ENCODE peak calls at places on chromosomes 3 and 15, in five cellular contexts. One of them, this sample, is unnamed.

GRCh38 chr15:40010681-40011080 is 28.3 kb downstream of the SRP14 start:
- DNase-seq in GM23248: peak; percentile 97
- DNase-seq in HepG2: no peak
- DNase-seq in HCT116: no peak
- DNase-seq in endothelial cell of umbilical vein: no peak
- DNase-seq in this sample: peak; percentile 20

GRCh38 chr3:52544937-52545336 is 8.5 kb downstream of the UQCC5 start:
- DNase-seq in HCT116: no peak
- DNase-seq in GM23248: no peak
- DNase-seq in HepG2: no peak
- DNase-seq in endothelial cell of umbilical vein: no peak
- DNase-seq in this sample: no peak

GRCh38 chr15:90902996-90903732 is at the start of gene MAN2A2:
- DNase-seq in HCT116: peak; percentile 18
- DNase-seq in GM23248: peak; percentile 79
- DNase-seq in HepG2: peak; percentile 15
- DNase-seq in endothelial cell of umbilical vein: peak; percentile 52
- DNase-seq in this sample: peak; percentile 73

GRCh38 chr3:54069961-54070360 is 52.4 kb upstream of the CACNA2D3 start:
- DNase-seq in HepG2: no peak
- DNase-seq in GM23248: no peak
- DNase-seq in endothelial cell of umbilical vein: no peak
- DNase-seq in HCT116: no peak
- DNase-seq in this sample: no peak

GRCh38 chr3:111260878-111261277 is 189.3 kb downstream of the NECTIN3 start:
- DNase-seq in GM23248: no peak
- DNase-seq in endothelial cell of umbilical vein: no peak
- DNase-seq in HepG2: no peak
- DNase-seq in HCT116: no peak
- DNase-seq in this sample: no peak

GRCh38 chr15:31573759-31574158 is 247.1 kb downstream of the KLF13 start:
- DNase-seq in endothelial cell of umbilical vein: no peak
- DNase-seq in HCT116: no peak
- DNase-seq in GM23248: no peak
- DNase-seq in HepG2: no peak
- DNase-seq in this sample: no peak

GRCh38 chr15:69008056-69008455 is 6.4 kb upstream of the NOX5 start:
- DNase-seq in HepG2: no peak
- DNase-seq in HCT116: no peak
- DNase-seq in endothelial cell of umbilical vein: no peak
- DNase-seq in GM23248: no peak
- DNase-seq in this sample: no peak

GRCh38 chr3:151316267-151316991 is at the start of gene GPR87:
- DNase-seq in HepG2: no peak
- DNase-seq in GM23248: peak; percentile 34
- DNase-seq in HCT116: peak; percentile 88
- DNase-seq in endothelial cell of umbilical vein: no peak
- DNase-seq in this sample: no peak

GRCh38 chr3:128993461-128994172 is at the start of gene CFAP92:
- DNase-seq in HepG2: no peak
- DNase-seq in HCT116: peak; percentile 23
- DNase-seq in GM23248: peak; percentile 85
- DNase-seq in endothelial cell of umbilical vein: no peak
- DNase-seq in this sample: peak; percentile 96

GRCh38 chr3:98735296-98735695 is 27.8 kb upstream of the ST3GAL6 start:
- DNase-seq in endothelial cell of umbilical vein: no peak
- DNase-seq in HCT116: no peak
- DNase-seq in HepG2: no peak
- DNase-seq in GM23248: no peak
- DNase-seq in this sample: no peak

GRCh38 chr3:98734737-98735136 is 28.4 kb upstream of the ST3GAL6 start:
- DNase-seq in HepG2: no peak
- DNase-seq in endothelial cell of umbilical vein: peak; percentile 74
- DNase-seq in HCT116: no peak
- DNase-seq in GM23248: no peak
- DNase-seq in this sample: no peak

GRCh38 chr3:98734311-98734710 is 28.8 kb upstream of the ST3GAL6 start:
- DNase-seq in endothelial cell of umbilical vein: peak; percentile 67
- DNase-seq in HCT116: no peak
- DNase-seq in HepG2: no peak
- DNase-seq in GM23248: no peak
- DNase-seq in this sample: no peak

GRCh38 chr3:98735761-98736269 is 27.3 kb upstream of the ST3GAL6 start:
- DNase-seq in endothelial cell of umbilical vein: peak; percentile 27
- DNase-seq in HepG2: no peak
- DNase-seq in HCT116: no peak
- DNase-seq in GM23248: no peak
- DNase-seq in this sample: no peak

GRCh38 chr3:98737301-98737700 is 25.8 kb upstream of the ST3GAL6 start:
- DNase-seq in HepG2: no peak
- DNase-seq in GM23248: no peak
- DNase-seq in HCT116: no peak
- DNase-seq in endothelial cell of umbilical vein: no peak
- DNase-seq in this sample: no peak
- TF ChIP-seq EZH2 in HepG2: no peak
- TF ChIP-seq EZH2 in GM23248: no peak
- TF ChIP-seq EZH2 in HCT116: no peak
- TF ChIP-seq EZH2 in endothelial cell of umbilical vein: no peak
- TF ChIP-seq EZH2 in this sample: no peak

GRCh38 chr3:55332191-55332590 is 154.9 kb downstream of the WNT5A start:
- DNase-seq in HepG2: no peak
- DNase-seq in GM23248: no peak
- DNase-seq in endothelial cell of umbilical vein: no peak
- DNase-seq in HCT116: no peak
- DNase-seq in this sample: no peak

GRCh38 chr3:55329849-55330248 is 157.3 kb downstream of the WNT5A start:
- DNase-seq in HepG2: no peak
- DNase-seq in endothelial cell of umbilical vein: no peak
- DNase-seq in GM23248: peak; percentile 96
- DNase-seq in HCT116: no peak
- DNase-seq in this sample: no peak

GRCh38 chr3:55330756-55331155 is 156.3 kb downstream of the WNT5A start:
- DNase-seq in HCT116: no peak
- DNase-seq in GM23248: peak; percentile 54
- DNase-seq in HepG2: no peak
- DNase-seq in endothelial cell of umbilical vein: no peak
- DNase-seq in this sample: no peak

GRCh38 chr3:55331524-55331923 is 155.6 kb downstream of the WNT5A start:
- DNase-seq in HepG2: no peak
- DNase-seq in endothelial cell of umbilical vein: no peak
- DNase-seq in GM23248: no peak
- DNase-seq in HCT116: no peak
- DNase-seq in this sample: no peak

GRCh38 chr3:55330355-55330754 is 156.8 kb downstream of the WNT5A start:
- DNase-seq in GM23248: peak; percentile 98
- DNase-seq in HepG2: no peak
- DNase-seq in HCT116: no peak
- DNase-seq in endothelial cell of umbilical vein: no peak
- DNase-seq in this sample: no peak
- H3K4me2 ChIP-seq in GM23248: peak overlapping the region; percentile 72
- H3K4me2 ChIP-seq in HepG2: no peak overlapping the region
- H3K4me2 ChIP-seq in HCT116: no peak overlapping the region
- H3K4me2 ChIP-seq in endothelial cell of umbilical vein: no peak overlapping the region
- H3K4me2 ChIP-seq in this sample: no peak overlapping the region

DNA sequence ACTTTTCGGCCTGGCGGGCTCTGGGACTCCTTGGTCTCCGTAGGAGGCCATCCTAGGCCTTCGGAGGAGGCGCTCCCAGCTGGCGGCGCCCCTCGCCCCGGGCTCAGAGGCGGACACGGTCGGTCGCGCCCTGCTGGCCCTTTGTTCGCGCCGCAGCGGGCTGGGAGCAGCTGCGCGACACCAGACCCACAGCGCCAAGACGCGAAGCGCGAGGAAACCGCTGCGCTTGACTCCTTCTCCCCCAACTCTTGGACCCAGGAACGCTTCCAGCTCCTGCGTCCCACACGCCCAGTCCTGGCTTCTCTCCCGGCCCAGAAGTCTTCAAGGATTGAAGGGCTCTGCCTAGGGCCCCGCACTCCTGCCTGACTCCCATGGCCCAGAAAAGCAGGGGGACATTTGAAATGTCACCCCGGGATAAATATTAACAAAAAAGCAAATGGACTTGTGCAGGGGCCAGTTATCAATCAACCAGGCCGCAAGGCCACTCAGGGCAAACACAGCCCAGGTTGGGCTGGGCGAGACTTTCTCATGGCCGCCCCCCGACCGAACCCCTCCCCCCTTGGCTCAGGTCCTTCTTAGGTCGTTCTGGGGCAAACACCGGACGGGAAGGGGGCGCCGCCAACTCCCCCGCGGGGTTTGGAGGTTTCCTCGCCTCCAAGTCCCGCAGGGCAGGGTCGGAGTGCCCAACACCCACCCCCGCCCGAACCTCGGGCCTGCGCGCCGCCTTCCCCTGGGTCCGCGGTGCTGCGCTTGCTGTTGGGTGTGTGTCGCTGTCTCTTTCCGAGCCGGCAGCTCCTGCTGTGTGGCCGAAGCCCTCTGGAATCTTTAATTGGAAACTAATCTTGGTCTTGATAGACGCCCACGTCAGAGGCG is 5.1 kb downstream of the ONECUT1 start:
- DNase-seq in HepG2: peak; percentile 39
- DNase-seq in endothelial cell of umbilical vein: no peak
- DNase-seq in GM23248: no peak
- DNase-seq in HCT116: no peak
- DNase-seq in this sample: peak; percentile 69
- TF ChIP-seq EZH2 in HepG2: no peak
- TF ChIP-seq EZH2 in endothelial cell of umbilical vein: peak; percentile 72
- TF ChIP-seq EZH2 in GM23248: peak; percentile 49
- TF ChIP-seq EZH2 in HCT116: no peak
- TF ChIP-seq EZH2 in this sample: peak; percentile 84

GRCh38 chr15:36161781-36162212 is 417.6 kb upstream of the CDIN1 start:
- DNase-seq in endothelial cell of umbilical vein: no peak
- DNase-seq in HCT116: no peak
- DNase-seq in GM23248: peak; percentile 52
- DNase-seq in HepG2: no peak
- DNase-seq in this sample: peak; percentile 50
- H3K4me2 ChIP-seq in endothelial cell of umbilical vein: no peak overlapping the region
- H3K4me2 ChIP-seq in HCT116: no peak overlapping the region
- H3K4me2 ChIP-seq in GM23248: peak overlapping the region; percentile 44
- H3K4me2 ChIP-seq in HepG2: no peak overlapping the region
- H3K4me2 ChIP-seq in this sample: peak overlapping the region; percentile 31

DNA sequence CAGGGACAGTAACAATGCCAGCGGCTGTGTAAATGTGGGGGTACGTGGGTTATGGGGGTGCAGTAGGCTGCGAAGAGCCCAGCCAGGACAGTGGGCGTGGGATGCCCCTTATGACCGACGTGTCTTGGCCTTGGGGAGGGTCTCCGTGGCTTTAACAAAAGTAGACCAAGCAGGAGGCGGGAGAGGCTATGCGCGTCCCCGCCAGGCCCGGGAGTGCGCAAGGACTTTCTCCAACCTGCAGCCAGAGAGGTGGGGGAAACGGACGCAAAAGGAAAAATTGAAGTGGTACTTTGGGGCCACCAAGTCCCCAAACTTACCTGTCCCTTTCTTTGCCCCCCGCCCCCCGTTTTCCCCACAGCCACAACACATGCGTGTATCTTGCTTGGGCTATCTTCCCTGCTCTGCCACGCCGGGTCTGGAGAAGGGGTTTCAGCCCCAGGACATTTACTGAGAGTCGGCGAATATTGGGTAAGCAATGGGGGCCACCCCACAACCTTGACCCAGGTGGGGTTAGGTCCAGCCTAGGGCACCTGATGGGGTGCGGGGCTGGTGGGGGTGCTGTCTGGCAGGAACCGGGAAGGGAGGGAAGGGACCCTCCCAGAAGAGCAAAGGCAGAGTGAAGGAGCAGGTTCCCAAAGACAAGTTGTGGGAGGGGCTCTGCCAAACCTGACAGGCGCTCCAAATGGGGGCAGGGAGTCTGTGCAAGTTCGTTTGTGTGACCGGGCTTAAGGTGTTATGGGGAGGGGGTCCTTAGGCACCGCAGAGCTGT is 647 bp downstream of the ISLR2 start:
- DNase-seq in endothelial cell of umbilical vein: no peak
- DNase-seq in HCT116: no peak
- DNase-seq in GM23248: no peak
- DNase-seq in HepG2: no peak
- DNase-seq in this sample: no peak
- TF ChIP-seq EZH2 in endothelial cell of umbilical vein: no peak
- TF ChIP-seq EZH2 in HCT116: no peak
- TF ChIP-seq EZH2 in GM23248: peak; percentile 22
- TF ChIP-seq EZH2 in HepG2: no peak
- TF ChIP-seq EZH2 in this sample: no peak